ENCODE peak calls at places on chromosomes 3 and 15, in nine cellular contexts. F is mucosa of descending colon; C is CD8-positive, alpha-beta T cell; K is A549; Y is breast epithelium; Q is psoas muscle; S is PC-9; M is fibroblast of lung; J is neural progenitor cell. D is an unnamed sample. For H3K4me1, the result is how much of the 10 kb centered on the place peaks cover.

GRCh38 chr15:23416349-23417276 is 30.4 kb downstream of the GOLGA6L2 start:
- DNase-seq in F (peak), C (no peak), K (no peak), Y (no peak), Q (peak), S (no peak), M (no peak), J (no peak), D (no peak)

GRCh38 chr3:37163262-37164020 is 10.9 kb downstream of the LRRFIP2 start:
- DNase-seq in F (no peak), C (no peak), K (no peak), Y (no peak), Q (no peak), S (no peak), M (peak), J (peak), D (peak)

GRCh38 chr3:94004301-94004910 is 24.0 kb downstream of the STX19 start:
- DNase-seq in F (peak), C (no peak), K (peak), Y (no peak), Q (no peak), S (peak), M (peak), J (peak), D (peak)

GRCh38 chr15:80693682-80694623 is 1.2 kb upstream of the ABHD17C start:
- DNase-seq in F (no peak), C (no peak), K (peak), Y (no peak), Q (no peak), S (no peak), M (no peak), J (no peak), D (no peak)

GRCh38 chr15:44812029-44812517 is 75.7 kb downstream of the TRIM69 start:
- DNase-seq in F (peak), C (no peak), K (no peak), Y (peak), Q (no peak), S (no peak), M (no peak), J (no peak), D (no peak)

GRCh38 chr15:45166792-45167630 is 20.8 kb downstream of the SHF start:
- DNase-seq in F (peak), C (peak), K (peak), Y (peak), Q (peak), S (peak), M (peak), J (peak), D (peak)

GRCh38 chr3:101070260-101071121 is 77.3 kb upstream of the ABI3BP start:
- DNase-seq in F (peak), C (peak), K (no peak), Y (no peak), Q (peak), S (no peak), M (peak), J (peak), D (peak)

GRCh38 chr3:156638271-156638670 is 36.1 kb upstream of the TIPARP start:
- DNase-seq in F (no peak), C (no peak), K (no peak), Y (no peak), Q (no peak), S (no peak), M (no peak), J (no peak), D (no peak)

GRCh38 chr3:140540262-140540661 is 137.6 kb upstream of the TRIM42 start:
- DNase-seq in F (no peak), C (no peak), K (no peak), Y (no peak), Q (peak), S (no peak), M (no peak), J (no peak), D (no peak)

GRCh38 chr3:140546649-140547048 is 131.2 kb upstream of the TRIM42 start:
- DNase-seq in F (no peak), C (no peak), K (no peak), Y (no peak), Q (no peak), S (no peak), M (no peak), J (no peak), D (no peak)

GRCh38 chr3:140541975-140542653 is 135.8 kb upstream of the TRIM42 start:
- DNase-seq in F (no peak), C (no peak), K (no peak), Y (no peak), Q (no peak), S (no peak), M (no peak), J (no peak), D (no peak)

GRCh38 chr3:140545756-140546155 is 132.1 kb upstream of the TRIM42 start:
- DNase-seq in F (no peak), C (no peak), K (no peak), Y (peak), Q (no peak), S (peak), M (peak), J (no peak), D (no peak)

DNA sequence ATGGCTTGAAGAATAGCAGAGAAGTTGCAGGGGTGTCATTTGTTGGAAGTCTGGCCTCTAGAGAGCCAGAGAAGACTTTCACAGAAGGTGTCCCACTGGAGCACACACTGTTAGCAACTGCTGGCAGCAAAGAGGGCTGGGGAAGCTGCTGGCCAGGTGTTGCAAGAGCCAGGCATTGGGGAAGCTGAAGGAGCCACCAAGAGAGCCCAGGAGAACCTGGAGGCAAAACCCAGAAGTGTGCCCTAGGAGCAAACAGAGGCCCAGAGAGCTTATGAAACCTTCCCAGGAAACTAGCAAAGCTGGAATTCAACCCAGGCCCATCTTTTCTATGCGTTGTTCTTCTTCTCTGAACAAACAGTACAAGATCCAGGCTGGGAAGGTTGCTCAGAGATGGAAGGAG is 132.7 kb upstream of the TRIM42 start:
- DNase-seq in F (no peak), C (no peak), K (no peak), Y (no peak), Q (no peak), S (no peak), M (no peak), J (no peak), D (no peak)
- H3K4me1 ChIP-seq in F (under half), C (under half), K (under half), Y (under half), Q (under half), S (under half), M (under half), J (under half), D (under half)

GRCh38 chr15:72782993-72783562 is 480 bp downstream of the ADPGK start:
- DNase-seq in F (peak), C (peak), K (no peak), Y (no peak), Q (no peak), S (no peak), M (no peak), J (no peak), D (no peak)

GRCh38 chr15:72785452-72786243 is 2.1 kb upstream of the ADPGK start:
- DNase-seq in F (peak), C (peak), K (no peak), Y (no peak), Q (peak), S (no peak), M (peak), J (no peak), D (peak)

GRCh38 chr15:72783563-72784232 is at the start of gene ADPGK:
- DNase-seq in F (peak), C (peak), K (peak), Y (peak), Q (peak), S (peak), M (peak), J (peak), D (peak)

GRCh38 chr15:72786244-72786641 is 2.7 kb upstream of the ADPGK start:
- DNase-seq in F (no peak), C (no peak), K (no peak), Y (no peak), Q (no peak), S (no peak), M (no peak), J (no peak), D (no peak)

GRCh38 chr15:72784233-72784876 is 797 bp upstream of the ADPGK start:
- DNase-seq in F (peak), C (no peak), K (peak), Y (no peak), Q (no peak), S (peak), M (peak), J (peak), D (peak)
- H3K4me1 ChIP-seq in F (under half), C (under half), K (under half), Y (under half), Q (under half), S (under half), M (under half), J (under half), D (under half)

DNA sequence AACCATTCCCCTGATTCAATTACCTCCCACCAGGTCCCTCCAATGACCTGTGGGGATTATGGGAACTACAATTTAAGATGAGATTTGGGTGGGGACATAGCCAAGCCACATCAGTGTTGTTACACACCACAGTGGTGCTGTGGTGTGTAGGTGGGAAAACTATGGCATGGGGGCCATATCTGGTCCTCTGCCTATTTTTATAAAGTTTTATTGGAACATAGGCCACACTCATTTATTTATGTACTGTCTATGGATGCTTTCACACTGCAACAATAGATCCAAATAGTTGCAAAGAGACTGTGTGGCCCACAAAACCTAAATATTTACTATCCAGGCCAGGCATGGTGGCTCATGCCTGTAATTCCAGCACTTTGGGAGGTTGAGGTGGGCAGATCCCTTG is 46.4 kb downstream of the FLNB start:
- DNase-seq in F (no peak), C (no peak), K (no peak), Y (no peak), Q (no peak), S (no peak), M (no peak), J (no peak), D (no peak)
- H3K4me1 ChIP-seq in F (under half), C (under half), K (half or more), Y (under half), Q (under half), S (half or more), M (under half), J (under half), D (under half)

DNA sequence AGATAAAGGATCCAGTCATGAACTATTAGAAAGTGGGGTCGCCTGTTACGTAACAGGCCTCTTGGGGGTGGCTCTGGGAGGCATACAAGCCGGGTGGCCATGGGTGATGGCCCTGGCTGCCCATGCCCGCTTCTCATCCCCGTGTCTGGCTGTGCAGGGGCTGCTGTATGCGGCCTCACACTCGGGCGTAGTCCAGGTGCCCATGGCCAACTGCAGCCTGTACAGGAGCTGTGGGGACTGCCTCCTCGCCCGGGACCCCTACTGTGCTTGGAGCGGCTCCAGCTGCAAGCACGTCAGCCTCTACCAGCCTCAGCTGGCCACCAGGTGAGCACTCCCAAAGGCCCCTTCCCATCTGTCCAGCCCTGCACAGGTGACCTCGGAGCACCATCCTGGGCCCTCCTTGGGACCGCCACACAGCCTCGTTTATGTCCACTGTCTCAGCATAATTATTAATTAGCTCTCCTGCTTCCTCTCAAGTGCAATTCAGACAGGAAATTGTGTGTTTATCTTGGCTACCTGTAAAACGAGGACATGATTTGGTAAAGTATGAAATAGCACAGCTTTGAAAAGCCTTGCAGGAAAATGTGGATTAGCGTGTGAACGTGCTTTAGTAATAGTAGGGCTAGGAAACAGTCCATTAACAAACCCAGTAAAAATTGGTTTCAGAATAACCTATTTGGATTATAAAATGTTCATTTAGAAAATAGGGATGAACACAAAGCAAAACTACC is 8.1 kb downstream of the CIB1 start:
- DNase-seq in F (no peak), C (no peak), K (no peak), Y (no peak), Q (no peak), S (no peak), M (no peak), J (no peak), D (no peak)
- H3K4me1 ChIP-seq in F (under half), C (under half), K (under half), Y (under half), Q (under half), S (under half), M (under half), J (under half), D (under half)